ENCODE peak calls at places on chromosome 19, in ten cellular contexts. Z, D, R, H, Y, U, P, W, G and T are unnamed samples.

GRCh38 chr19:9878511-9879196 is 43.5 kb downstream of the PIN1 start:
- DNase-seq in Z (no peak), D (no peak), R (no peak), H (no peak), Y (no peak), U (no peak), P (no peak), W (no peak), G (peak; percentile 58), T (peak; percentile 8)

GRCh38 chr19:11504502-11505031 is 1.1 kb downstream of the ZNF653 start:
- DNase-seq in Z (no peak), D (no peak), R (no peak), H (no peak), Y (no peak), U (no peak), P (no peak), W (no peak), G (no peak), T (peak; percentile 42)

GRCh38 chr19:16527971-16528521 is 14.2 kb downstream of the CHERP start:
- DNase-seq in Z (no peak), D (no peak), R (no peak), H (no peak), Y (no peak), U (no peak), P (no peak), W (no peak), G (peak; percentile 35), T (peak; percentile 26)

GRCh38 chr19:1284293-1284978 is 1.2 kb upstream of the EFNA2 start:
- DNase-seq in Z (no peak), D (peak; percentile 51), R (no peak), H (no peak), Y (no peak), U (no peak), P (no peak), W (no peak), G (no peak), T (peak; percentile 60)

GRCh38 chr19:57267294-57267693 is 13.0 kb upstream of the ZNF460 start:
- DNase-seq in Z (no peak), D (no peak), R (no peak), H (no peak), Y (no peak), U (no peak), P (no peak), W (no peak), G (peak; percentile 58), T (no peak)

GRCh38 chr19:47020132-47020805 is 632 bp downstream of the NPAS1 start:
- DNase-seq in Z (no peak), D (no peak), R (no peak), H (no peak), Y (no peak), U (no peak), P (no peak), W (peak; percentile 69), G (peak; percentile 34), T (peak; percentile 30)

GRCh38 chr19:46913852-46914430 is 53.1 kb downstream of the ARHGAP35 start:
- DNase-seq in Z (no peak), D (no peak), R (no peak), H (peak; percentile 70), Y (no peak), U (no peak), P (no peak), W (no peak), G (peak; percentile 57), T (peak; percentile 40)

GRCh38 chr19:6489278-6490061 is 7.9 kb upstream of the DENND1C start:
- DNase-seq in Z (no peak), D (no peak), R (no peak), H (no peak), Y (no peak), U (no peak), P (no peak), W (no peak), G (no peak), T (no peak)

GRCh38 chr19:33442706-33443105 is 69.2 kb downstream of the CEBPG start:
- DNase-seq in Z (no peak), D (peak; percentile 18), R (no peak), H (no peak), Y (no peak), U (no peak), P (no peak), W (no peak), G (no peak), T (no peak)

GRCh38 chr19:34841780-34842179 is 68.8 kb upstream of the ZNF599 start:
- DNase-seq in Z (no peak), D (no peak), R (no peak), H (no peak), Y (no peak), U (no peak), P (no peak), W (no peak), G (no peak), T (no peak)

GRCh38 chr19:4724252-4724514 is 541 bp upstream of the DPP9 start:
- DNase-seq in Z (no peak), D (no peak), R (no peak), H (no peak), Y (no peak), U (peak; percentile 47), P (no peak), W (no peak), G (no peak), T (no peak)

GRCh38 chr19:52138614-52139290 is 986 bp downstream of the ZNF616 start:
- DNase-seq in Z (peak; percentile 13), D (no peak), R (no peak), H (peak; percentile 50), Y (peak; percentile 4), U (peak; percentile 62), P (no peak), W (peak; percentile 8), G (peak; percentile 52), T (peak; percentile 53)

GRCh38 chr19:13277104-13277809 is 127.0 kb downstream of the IER2 start:
- DNase-seq in Z (peak; percentile 43), D (no peak), R (peak; percentile 55), H (peak; percentile 72), Y (peak; percentile 63), U (peak; percentile 32), P (peak; percentile 68), W (peak; percentile 77), G (peak; percentile 80), T (peak; percentile 73)

GRCh38 chr19:38831142-38831605 is 420 bp downstream of the ECH1 start:
- DNase-seq in Z (peak; percentile 31), D (peak; percentile 88), R (peak; percentile 82), H (peak; percentile 87), Y (peak; percentile 42), U (peak; percentile 13), P (peak; percentile 77), W (peak; percentile 90), G (peak; percentile 98), T (peak; percentile 93)

GRCh38 chr19:42961119-42961518 is 24.1 kb upstream of the PSG7 start:
- DNase-seq in Z (no peak), D (no peak), R (no peak), H (no peak), Y (no peak), U (no peak), P (no peak), W (no peak), G (no peak), T (no peak)

GRCh38 chr19:4567584-4568071 is 8.1 kb upstream of the SEMA6B start:
- DNase-seq in Z (peak; percentile 51), D (peak; percentile 74), R (no peak), H (no peak), Y (no peak), U (no peak), P (no peak), W (peak; percentile 70), G (peak; percentile 59), T (peak; percentile 57)

GRCh38 chr19:29845576-29846176 is 33.9 kb downstream of the CCNE1 start:
- DNase-seq in Z (no peak), D (no peak), R (no peak), H (peak; percentile 51), Y (no peak), U (no peak), P (no peak), W (peak; percentile 40), G (peak; percentile 52), T (peak; percentile 48)

GRCh38 chr19:45470147-45471081 is 2.6 kb downstream of the FOSB start:
- DNase-seq in Z (no peak), D (peak; percentile 85), R (no peak), H (peak; percentile 48), Y (no peak), U (no peak), P (peak; percentile 64), W (peak; percentile 53), G (peak; percentile 78), T (peak; percentile 69)

GRCh38 chr19:40147693-40148347 is 43.4 kb upstream of the MAP3K10 start:
- DNase-seq in Z (no peak), D (peak; percentile 61), R (peak; percentile 38), H (peak; percentile 63), Y (no peak), U (no peak), P (no peak), W (peak; percentile 62), G (peak; percentile 72), T (peak; percentile 55)

GRCh38 chr19:56637976-56638555 is 4.9 kb upstream of the SMIM17 start:
- DNase-seq in Z (no peak), D (no peak), R (peak; percentile 21), H (peak; percentile 36), Y (no peak), U (no peak), P (no peak), W (peak; percentile 78), G (peak; percentile 57), T (peak; percentile 83)

GRCh38 chr19:33194884-33195710 is 967 bp downstream of the LRP3 start:
- DNase-seq in Z (no peak), D (no peak), R (no peak), H (peak; percentile 46), Y (no peak), U (no peak), P (no peak), W (peak; percentile 82), G (peak; percentile 50), T (peak; percentile 65)

GRCh38 chr19:58570770-58571574 is 2.2 kb downstream of the MZF1 start:
- DNase-seq in Z (no peak), D (peak; percentile 65), R (no peak), H (no peak), Y (no peak), U (no peak), P (peak; percentile 55), W (no peak), G (no peak), T (no peak)

GRCh38 chr19:37470216-37470615 is 1.1 kb downstream of the ZNF570 start:
- DNase-seq in Z (no peak), D (no peak), R (no peak), H (no peak), Y (no peak), U (no peak), P (no peak), W (no peak), G (no peak), T (no peak)

GRCh38 chr19:4971816-4972495 is 3.0 kb downstream of the KDM4B start:
- DNase-seq in Z (no peak), D (peak; percentile 68), R (no peak), H (no peak), Y (no peak), U (no peak), P (no peak), W (no peak), G (no peak), T (no peak)

GRCh38 chr19:35142531-35143230 is 374 bp upstream of the FXYD7 start:
- DNase-seq in Z (no peak), D (no peak), R (no peak), H (no peak), Y (peak; percentile 9), U (peak; percentile 31), P (no peak), W (peak; percentile 68), G (peak; percentile 63), T (peak; percentile 90)